ENCODE peak calls at places on chromosomes 11 and 22, in ten cellular contexts. O is cardiac septum; A is kidney tubule cell; Z is neural progenitor cell; P is caudate nucleus; X is occipital lobe; R is AG08395; Y is effector CD4-positive, alpha-beta T cell; I is tibial nerve; E is bronchial epithelial cell. D is an unnamed sample.

GRCh38 chr11:2897048-2897447 is 11.5 kb upstream of the CDKN1C start:
- DNase-seq in O (no peak), A (no peak), Z (no peak), P (no peak), X (no peak), R (no peak), Y (no peak), I (no peak), E (no peak), D (no peak)

GRCh38 chr22:19937616-19938473 is 3.7 kb upstream of the COMT start:
- DNase-seq in O (no peak), A (no peak), Z (no peak), P (no peak), X (no peak), R (no peak), Y (no peak), I (no peak), E (no peak), D (no peak)

GRCh38 chr11:112050721-112051120 is 23.1 kb downstream of the PIH1D2 start:
- DNase-seq in O (no peak), A (no peak), Z (no peak), P (no peak), X (no peak), R (no peak), Y (no peak), I (no peak), E (no peak), D (no peak)

GRCh38 chr11:34637303-34637702 is 16.4 kb downstream of the EHF start:
- DNase-seq in O (no peak), A (no peak), Z (no peak), P (no peak), X (no peak), R (no peak), Y (no peak), I (no peak), E (no peak), D (no peak)

GRCh38 chr11:10164621-10165020 is 129.4 kb downstream of the SBF2 start:
- DNase-seq in O (no peak), A (no peak), Z (no peak), P (no peak), X (no peak), R (no peak), Y (no peak), I (no peak), E (no peak), D (no peak)

GRCh38 chr11:21909145-21909544 is 283.7 kb upstream of the ANO5 start:
- DNase-seq in O (no peak), A (peak), Z (no peak), P (no peak), X (no peak), R (no peak), Y (no peak), I (no peak), E (peak), D (no peak)

GRCh38 chr11:69915501-69916250 is 96.5 kb upstream of the FGF3 start:
- DNase-seq in O (peak), A (peak), Z (peak), P (no peak), X (no peak), R (peak), Y (no peak), I (peak), E (peak), D (peak)

GRCh38 chr11:36487619-36488018 is 22.5 kb downstream of the TRAF6 start:
- DNase-seq in O (no peak), A (no peak), Z (no peak), P (no peak), X (no peak), R (no peak), Y (no peak), I (no peak), E (no peak), D (no peak)

GRCh38 chr11:84524422-84525051 is 1102.6 kb downstream of the DLG2 start:
- DNase-seq in O (no peak), A (peak), Z (peak), P (no peak), X (no peak), R (peak), Y (no peak), I (no peak), E (peak), D (peak)

GRCh38 chr22:32985899-32986772 is 72.0 kb downstream of the SYN3 start:
- DNase-seq in O (peak), A (peak), Z (peak), P (peak), X (peak), R (peak), Y (no peak), I (peak), E (peak), D (peak)

GRCh38 chr11:69167916-69168691 is 12.4 kb downstream of the SMIM38 start:
- DNase-seq in O (no peak), A (no peak), Z (no peak), P (no peak), X (no peak), R (no peak), Y (no peak), I (no peak), E (peak), D (no peak)

GRCh38 chr11:10395196-10395897 is 59.7 kb upstream of the AMPD3 start:
- DNase-seq in O (no peak), A (no peak), Z (no peak), P (no peak), X (no peak), R (no peak), Y (no peak), I (no peak), E (no peak), D (no peak)

GRCh38 chr11:68008381-68009337 is 1.5 kb upstream of the ALDH3B1 start:
- DNase-seq in O (no peak), A (no peak), Z (no peak), P (no peak), X (no peak), R (no peak), Y (no peak), I (no peak), E (no peak), D (no peak)

GRCh38 chr22:23781533-23781932 is 5.2 kb upstream of the SMARCB1 start:
- DNase-seq in O (no peak), A (peak), Z (no peak), P (no peak), X (no peak), R (peak), Y (no peak), I (no peak), E (peak), D (peak)

GRCh38 chr11:91790873-91791468 is 433.6 kb upstream of the FAT3 start:
- DNase-seq in O (no peak), A (no peak), Z (no peak), P (no peak), X (no peak), R (no peak), Y (no peak), I (no peak), E (no peak), D (no peak)

GRCh38 chr11:134349109-134349801 is 17.5 kb downstream of the GLB1L2 start:
- DNase-seq in O (no peak), A (no peak), Z (no peak), P (no peak), X (no peak), R (no peak), Y (no peak), I (no peak), E (no peak), D (no peak)

GRCh38 chr11:6437993-6438392 is 2.8 kb downstream of the HPX start:
- DNase-seq in O (no peak), A (no peak), Z (no peak), P (no peak), X (no peak), R (no peak), Y (no peak), I (no peak), E (no peak), D (no peak)

GRCh38 chr11:57277845-57278720 is 41.0 kb upstream of the APLNR start:
- DNase-seq in O (no peak), A (peak), Z (peak), P (peak), X (peak), R (peak), Y (no peak), I (peak), E (peak), D (peak)

GRCh38 chr22:46145361-46145851 is 4.9 kb upstream of the PPARA start:
- DNase-seq in O (peak), A (no peak), Z (no peak), P (no peak), X (no peak), R (no peak), Y (no peak), I (no peak), E (no peak), D (no peak)

GRCh38 chr11:130314184-130314748 is 451 bp downstream of the ZBTB44 start:
- DNase-seq in O (peak), A (peak), Z (peak), P (peak), X (peak), R (peak), Y (peak), I (peak), E (no peak), D (no peak)

GRCh38 chr22:37623075-37624016 is 14.7 kb downstream of the GGA1 start:
- DNase-seq in O (no peak), A (peak), Z (peak), P (no peak), X (no peak), R (peak), Y (peak), I (peak), E (no peak), D (no peak)

GRCh38 chr11:111454561-111455192 is 57.5 kb downstream of the BTG4 start:
- DNase-seq in O (no peak), A (peak), Z (peak), P (peak), X (peak), R (peak), Y (peak), I (no peak), E (peak), D (peak)

GRCh38 chr11:58927393-58928081 is 11.8 kb upstream of the GLYATL1 start:
- DNase-seq in O (no peak), A (peak), Z (peak), P (no peak), X (no peak), R (no peak), Y (no peak), I (no peak), E (no peak), D (no peak)

GRCh38 chr22:47192651-47193437 is 430.4 kb downstream of the TBC1D22A start:
- DNase-seq in O (peak), A (no peak), Z (no peak), P (no peak), X (no peak), R (no peak), Y (no peak), I (no peak), E (no peak), D (no peak)

GRCh38 chr22:48331691-48332220 is 1495.9 kb downstream of the BRD1 start:
- DNase-seq in O (peak), A (no peak), Z (no peak), P (no peak), X (no peak), R (no peak), Y (no peak), I (no peak), E (no peak), D (no peak)